ENCODE peak calls at places on chromosomes 12 and 14, in eight cellular contexts. O is GM10248; Y is heart right ventricle; C is Karpas-422; B is left ventricle myocardium inferior; I is NCI-H510A treated with DMSO at 0.1 percent for 48 hours; U is activated CD8-positive, alpha-beta memory T cell treated with anti-CD3 and anti-CD28 coated beads, Interleukin-2, amount 10 ng/mL, durations not matched to agents 7 days and 5 days; P is A549. X is an unnamed sample.

GRCh38 chr14:102095231-102095870 is 8.5 kb upstream of the HSP90AA1 start:
- DNase-seq in O (no peak), U (no peak), B (no peak), P (no peak), C (no peak), Y (no peak), I (no peak), X (no peak)

GRCh38 chr12:68733661-68734071 is 12.3 kb upstream of the SLC35E3 start:
- DNase-seq in Y (no peak), I (no peak), C (no peak), B (no peak), O (no peak), P (peak), U (no peak), X (no peak)

GRCh38 chr12:50458606-50459005 is 46.2 kb upstream of the DIP2B start:
- DNase-seq in U (no peak), I (no peak), O (no peak), Y (no peak), C (no peak), B (no peak), P (no peak), X (no peak)

GRCh38 chr12:12008931-12009611 is 61.7 kb upstream of the BCL2L14 start:
- DNase-seq in B (no peak), P (no peak), Y (no peak), U (peak), C (no peak), I (peak), O (peak), X (peak)

GRCh38 chr12:85627584-85627983 is 208.6 kb downstream of the RASSF9 start:
- DNase-seq in O (no peak), U (no peak), B (no peak), P (no peak), I (no peak), C (no peak), Y (no peak), X (no peak)

GRCh38 chr14:105871590-105871989 is 345.2 kb downstream of the TMEM121 start:
- DNase-seq in P (no peak), O (no peak), Y (no peak), C (no peak), B (no peak), I (no peak), U (no peak), X (no peak)

GRCh38 chr12:53695148-53696138 is 19.6 kb upstream of the ATP5MC2 start:
- DNase-seq in P (peak), O (peak), U (no peak), B (no peak), Y (peak), C (no peak), I (no peak), X (peak)

GRCh38 chr12:47860873-47861272 is 41.2 kb upstream of the HDAC7 start:
- DNase-seq in B (no peak), I (no peak), U (no peak), C (no peak), O (no peak), Y (no peak), P (no peak), X (no peak)

GRCh38 chr12:45458854-45459807 is 243.2 kb downstream of the ANO6 start:
- DNase-seq in B (no peak), O (no peak), C (no peak), Y (no peak), U (no peak), I (no peak), P (no peak), X (no peak)

GRCh38 chr12:111434680-111435338 is 29.1 kb downstream of the SH2B3 start:
- DNase-seq in B (peak), I (peak), C (no peak), P (no peak), Y (peak), U (peak), O (peak), X (no peak)

GRCh38 chr12:94429633-94430032 is 30.0 kb downstream of the CEP83 start:
- DNase-seq in C (no peak), B (no peak), Y (no peak), I (no peak), O (no peak), P (no peak), U (no peak), X (no peak)

GRCh38 chr12:53328043-53328435 is 6.6 kb upstream of the AAAS start:
- DNase-seq in O (no peak), Y (no peak), I (peak), U (no peak), B (no peak), P (no peak), C (peak), X (peak)

GRCh38 chr14:38070213-38070612 is 137.5 kb upstream of the SSTR1 start:
- DNase-seq in P (no peak), C (peak), B (no peak), O (no peak), Y (no peak), U (no peak), I (no peak), X (no peak)

GRCh38 chr12:32025906-32026305 is 66.7 kb downstream of the RESF1 start:
- DNase-seq in Y (no peak), B (no peak), U (peak), C (no peak), P (no peak), I (no peak), O (no peak), X (no peak)

GRCh38 chr14:34912182-34912581 is 37.0 kb upstream of the BAZ1A start:
- DNase-seq in U (no peak), O (no peak), B (no peak), Y (no peak), I (no peak), P (peak), C (peak), X (no peak)

GRCh38 chr12:90978117-90978770 is 23.3 kb upstream of the CCER1 start:
- DNase-seq in C (peak), Y (no peak), O (peak), I (peak), U (no peak), B (no peak), P (peak), X (no peak)

GRCh38 chr14:63922696-63923421 is 70.1 kb downstream of the SYNE2 start:
- DNase-seq in B (no peak), P (peak), I (no peak), O (no peak), Y (no peak), U (no peak), C (no peak), X (no peak)

GRCh38 chr14:59964251-59965007 is 44.5 kb downstream of the LRRC9 start:
- DNase-seq in C (peak), I (peak), U (no peak), P (no peak), B (no peak), O (no peak), Y (no peak), X (no peak)

GRCh38 chr14:103008126-103008525 is 49.2 kb downstream of the CDC42BPB start:
- DNase-seq in I (no peak), P (no peak), C (no peak), U (no peak), O (no peak), B (no peak), Y (no peak), X (no peak)

GRCh38 chr12:113933201-113933786 is 32.8 kb downstream of the RBM19 start:
- DNase-seq in U (no peak), Y (peak), B (no peak), P (no peak), I (no peak), O (no peak), C (no peak), X (no peak)

GRCh38 chr14:52553002-52553670 is 500 bp downstream of the GPR137C start:
- DNase-seq in O (peak), B (peak), U (peak), C (peak), Y (no peak), P (no peak), I (peak), X (peak)

GRCh38 chr14:72800296-72800695 is 93.6 kb downstream of the DPF3 start:
- DNase-seq in P (no peak), Y (no peak), B (no peak), O (no peak), C (no peak), I (no peak), U (no peak), X (no peak)

GRCh38 chr12:46145881-46146280 is 123.0 kb downstream of the SLC38A1 start:
- DNase-seq in U (no peak), B (no peak), O (no peak), C (no peak), I (no peak), Y (no peak), P (no peak), X (no peak)

GRCh38 chr14:58617619-58618018 is 20.1 kb upstream of the DACT1 start:
- DNase-seq in I (no peak), U (no peak), O (no peak), B (no peak), Y (no peak), P (no peak), C (no peak), X (no peak)

GRCh38 chr12:101743724-101744472 is 4.6 kb upstream of the SYCP3 start:
- DNase-seq in B (no peak), P (no peak), I (no peak), C (no peak), Y (no peak), U (peak), O (peak), X (no peak)

GRCh38 chr12:61272441-61272840 is 987.8 kb upstream of the USP15 start:
- DNase-seq in I (no peak), P (no peak), C (no peak), B (no peak), Y (no peak), O (no peak), U (no peak), X (no peak)